ENCODE peak calls at places on chromosomes 5 and 9, in eight cellular contexts. Z, F, S, R, K, V, Y and D are unnamed samples.

GRCh38 chr5:98643544-98643943 is 129.9 kb upstream of the RGMB start:
- DNase-seq in Z (no peak), F (no peak), S (no peak), R (no peak), K (no peak), V (no peak), Y (no peak), D (no peak)

GRCh38 chr5:19987594-19988345 is at the start of gene CDH18:
- DNase-seq in Z (peak; percentile 49), F (no peak), S (peak; percentile 45), R (peak; percentile 79), K (peak; percentile 84), V (peak; percentile 44), Y (no peak), D (peak; percentile 86)

GRCh38 chr5:84724683-84725082 is 340.0 kb upstream of the EDIL3 start:
- DNase-seq in Z (no peak), F (no peak), S (no peak), R (no peak), K (no peak), V (peak; percentile 58), Y (no peak), D (no peak)

GRCh38 chr5:99104538-99105132 is 175.8 kb upstream of the CHD1 start:
- DNase-seq in Z (peak; percentile 29), F (no peak), S (no peak), R (no peak), K (no peak), V (peak; percentile 65), Y (peak; percentile 3), D (peak; percentile 76)

GRCh38 chr5:97854871-97855762 is 672.1 kb upstream of the RIOK2 start:
- DNase-seq in Z (no peak), F (no peak), S (no peak), R (no peak), K (no peak), V (no peak), Y (no peak), D (peak; percentile 9)

GRCh38 chr5:59095480-59095879 is 512.6 kb downstream of the RAB3C start:
- DNase-seq in Z (no peak), F (no peak), S (no peak), R (no peak), K (no peak), V (no peak), Y (no peak), D (no peak)

GRCh38 chr9:135976531-135976930 is 15.4 kb upstream of the UBAC1 start:
- DNase-seq in Z (no peak), F (no peak), S (no peak), R (no peak), K (no peak), V (no peak), Y (no peak), D (no peak)

GRCh38 chr5:7886849-7887460 is 18.0 kb downstream of the MTRR start:
- DNase-seq in Z (peak; percentile 71), F (no peak), S (no peak), R (no peak), K (no peak), V (peak; percentile 79), Y (no peak), D (peak; percentile 40)

GRCh38 chr5:151793358-151793757 is 21.6 kb downstream of the G3BP1 start:
- DNase-seq in Z (no peak), F (no peak), S (no peak), R (no peak), K (no peak), V (no peak), Y (no peak), D (no peak)

GRCh38 chr5:119515192-119515591 is 62.9 kb downstream of the HSD17B4 start:
- DNase-seq in Z (no peak), F (no peak), S (no peak), R (no peak), K (no peak), V (peak; percentile 25), Y (no peak), D (no peak)